ENCODE peak calls at places on chromosome 4, in six cellular contexts. One of them, this sample, is unnamed.

GRCh38 chr4:61374612-61374920 is 174.4 kb downstream of the ADGRL3 start:
- DNase-seq in activated CD4-positive, CD25-positive, alpha-beta regulatory T cell: no peak
- DNase-seq in DMS 273 treated with DMSO at 0.1 percent for 48 hours: no peak
- DNase-seq in activated T-helper 1 cell treated with Interleukin-2 at 50 U/mL for 16 hours: no peak
- DNase-seq in AG10803: no peak
- DNase-seq in activated CD4-positive, alpha-beta T cell treated with anti-CD3 and anti-CD28 coated beads, Interleukin-2, amount 50 U/mL, for 24 hours: no peak
- DNase-seq in this sample: no peak

GRCh38 chr4:83009529-83009928 is 1.1 kb downstream of the LIN54 start:
- DNase-seq in DMS 273 treated with DMSO at 0.1 percent for 48 hours: no peak
- DNase-seq in activated CD4-positive, alpha-beta T cell treated with anti-CD3 and anti-CD28 coated beads, Interleukin-2, amount 50 U/mL, for 24 hours: no peak
- DNase-seq in activated T-helper 1 cell treated with Interleukin-2 at 50 U/mL for 16 hours: no peak
- DNase-seq in AG10803: peak; percentile 24
- DNase-seq in activated CD4-positive, CD25-positive, alpha-beta regulatory T cell: no peak
- DNase-seq in this sample: no peak

GRCh38 chr4:78596111-78596742 is 44.7 kb downstream of the ANXA3 start:
- DNase-seq in DMS 273 treated with DMSO at 0.1 percent for 48 hours: no peak
- DNase-seq in activated CD4-positive, CD25-positive, alpha-beta regulatory T cell: no peak
- DNase-seq in activated T-helper 1 cell treated with Interleukin-2 at 50 U/mL for 16 hours: no peak
- DNase-seq in activated CD4-positive, alpha-beta T cell treated with anti-CD3 and anti-CD28 coated beads, Interleukin-2, amount 50 U/mL, for 24 hours: no peak
- DNase-seq in AG10803: no peak
- DNase-seq in this sample: no peak

GRCh38 chr4:1647432-1647831 is 36.7 kb downstream of the FAM53A start:
- DNase-seq in activated CD4-positive, CD25-positive, alpha-beta regulatory T cell: no peak
- DNase-seq in AG10803: no peak
- DNase-seq in DMS 273 treated with DMSO at 0.1 percent for 48 hours: no peak
- DNase-seq in activated T-helper 1 cell treated with Interleukin-2 at 50 U/mL for 16 hours: no peak
- DNase-seq in activated CD4-positive, alpha-beta T cell treated with anti-CD3 and anti-CD28 coated beads, Interleukin-2, amount 50 U/mL, for 24 hours: no peak
- DNase-seq in this sample: no peak

GRCh38 chr4:99471349-99471748 is 36.2 kb upstream of the ADH7 start:
- DNase-seq in activated CD4-positive, alpha-beta T cell treated with anti-CD3 and anti-CD28 coated beads, Interleukin-2, amount 50 U/mL, for 24 hours: no peak
- DNase-seq in DMS 273 treated with DMSO at 0.1 percent for 48 hours: no peak
- DNase-seq in activated CD4-positive, CD25-positive, alpha-beta regulatory T cell: no peak
- DNase-seq in AG10803: no peak
- DNase-seq in activated T-helper 1 cell treated with Interleukin-2 at 50 U/mL for 16 hours: no peak
- DNase-seq in this sample: no peak

GRCh38 chr4:85128246-85129204 is 162.0 kb upstream of the WDFY3 start:
- DNase-seq in AG10803: no peak
- DNase-seq in DMS 273 treated with DMSO at 0.1 percent for 48 hours: no peak
- DNase-seq in activated CD4-positive, alpha-beta T cell treated with anti-CD3 and anti-CD28 coated beads, Interleukin-2, amount 50 U/mL, for 24 hours: no peak
- DNase-seq in activated CD4-positive, CD25-positive, alpha-beta regulatory T cell: no peak
- DNase-seq in activated T-helper 1 cell treated with Interleukin-2 at 50 U/mL for 16 hours: no peak
- DNase-seq in this sample: no peak

GRCh38 chr4:10077492-10078335 is 38.9 kb downstream of the WDR1 start:
- DNase-seq in activated CD4-positive, CD25-positive, alpha-beta regulatory T cell: no peak
- DNase-seq in activated T-helper 1 cell treated with Interleukin-2 at 50 U/mL for 16 hours: no peak
- DNase-seq in DMS 273 treated with DMSO at 0.1 percent for 48 hours: no peak
- DNase-seq in AG10803: no peak
- DNase-seq in activated CD4-positive, alpha-beta T cell treated with anti-CD3 and anti-CD28 coated beads, Interleukin-2, amount 50 U/mL, for 24 hours: no peak
- DNase-seq in this sample: no peak

GRCh38 chr4:140038031-140038533 is 115.9 kb downstream of the MAML3 start:
- DNase-seq in activated CD4-positive, CD25-positive, alpha-beta regulatory T cell: no peak
- DNase-seq in activated T-helper 1 cell treated with Interleukin-2 at 50 U/mL for 16 hours: no peak
- DNase-seq in DMS 273 treated with DMSO at 0.1 percent for 48 hours: no peak
- DNase-seq in activated CD4-positive, alpha-beta T cell treated with anti-CD3 and anti-CD28 coated beads, Interleukin-2, amount 50 U/mL, for 24 hours: no peak
- DNase-seq in AG10803: peak; percentile 35
- DNase-seq in this sample: no peak

GRCh38 chr4:48137766-48138349 is 3.8 kb upstream of the TXK start:
- DNase-seq in activated CD4-positive, alpha-beta T cell treated with anti-CD3 and anti-CD28 coated beads, Interleukin-2, amount 50 U/mL, for 24 hours: no peak
- DNase-seq in DMS 273 treated with DMSO at 0.1 percent for 48 hours: no peak
- DNase-seq in activated CD4-positive, CD25-positive, alpha-beta regulatory T cell: no peak
- DNase-seq in AG10803: no peak
- DNase-seq in activated T-helper 1 cell treated with Interleukin-2 at 50 U/mL for 16 hours: no peak
- DNase-seq in this sample: no peak

GRCh38 chr4:38310446-38311043 is 350.3 kb downstream of the PTTG2 start:
- DNase-seq in activated CD4-positive, alpha-beta T cell treated with anti-CD3 and anti-CD28 coated beads, Interleukin-2, amount 50 U/mL, for 24 hours: no peak
- DNase-seq in AG10803: no peak
- DNase-seq in DMS 273 treated with DMSO at 0.1 percent for 48 hours: no peak
- DNase-seq in activated CD4-positive, CD25-positive, alpha-beta regulatory T cell: peak; percentile 36
- DNase-seq in activated T-helper 1 cell treated with Interleukin-2 at 50 U/mL for 16 hours: peak; percentile 47
- DNase-seq in this sample: no peak

GRCh38 chr4:76651616-76652015 is 216.6 kb downstream of the SHROOM3 start:
- DNase-seq in AG10803: no peak
- DNase-seq in DMS 273 treated with DMSO at 0.1 percent for 48 hours: no peak
- DNase-seq in activated CD4-positive, CD25-positive, alpha-beta regulatory T cell: no peak
- DNase-seq in activated CD4-positive, alpha-beta T cell treated with anti-CD3 and anti-CD28 coated beads, Interleukin-2, amount 50 U/mL, for 24 hours: no peak
- DNase-seq in activated T-helper 1 cell treated with Interleukin-2 at 50 U/mL for 16 hours: no peak
- DNase-seq in this sample: no peak

GRCh38 chr4:38387348-38387747 is 276.7 kb upstream of the KLF3 start:
- DNase-seq in activated T-helper 1 cell treated with Interleukin-2 at 50 U/mL for 16 hours: no peak
- DNase-seq in AG10803: peak; percentile 36
- DNase-seq in activated CD4-positive, alpha-beta T cell treated with anti-CD3 and anti-CD28 coated beads, Interleukin-2, amount 50 U/mL, for 24 hours: no peak
- DNase-seq in DMS 273 treated with DMSO at 0.1 percent for 48 hours: no peak
- DNase-seq in activated CD4-positive, CD25-positive, alpha-beta regulatory T cell: no peak
- DNase-seq in this sample: no peak

GRCh38 chr4:65951177-65951576 is 280.9 kb upstream of the EPHA5 start:
- DNase-seq in activated CD4-positive, alpha-beta T cell treated with anti-CD3 and anti-CD28 coated beads, Interleukin-2, amount 50 U/mL, for 24 hours: no peak
- DNase-seq in activated CD4-positive, CD25-positive, alpha-beta regulatory T cell: no peak
- DNase-seq in DMS 273 treated with DMSO at 0.1 percent for 48 hours: no peak
- DNase-seq in activated T-helper 1 cell treated with Interleukin-2 at 50 U/mL for 16 hours: no peak
- DNase-seq in AG10803: no peak
- DNase-seq in this sample: no peak

GRCh38 chr4:85964298-85964697 is 395.6 kb downstream of the MAPK10 start:
- DNase-seq in activated CD4-positive, alpha-beta T cell treated with anti-CD3 and anti-CD28 coated beads, Interleukin-2, amount 50 U/mL, for 24 hours: no peak
- DNase-seq in activated CD4-positive, CD25-positive, alpha-beta regulatory T cell: no peak
- DNase-seq in activated T-helper 1 cell treated with Interleukin-2 at 50 U/mL for 16 hours: no peak
- DNase-seq in AG10803: no peak
- DNase-seq in DMS 273 treated with DMSO at 0.1 percent for 48 hours: no peak
- DNase-seq in this sample: no peak